ENCODE peak calls at places on chromosomes 13 and 19, in nine cellular contexts. M is mesenteric fat pad, X is NCI-H1048, E is NCI-H2081, F is brain microvascular endothelial cell, Z is NAMALWA, O is GM04503, A is KBM-7, W is suprapubic skin. D is an unnamed sample.

GRCh38 chr19:11242864-11243797 is 3.7 kb downstream of the ANGPTL8 start:
- DNase-seq in M (peak; percentile 98), X (peak; percentile 49), E (peak; percentile 74), F (peak; percentile 83), Z (peak; percentile 80), O (peak; percentile 7), A (peak; percentile 69), W (peak; percentile 94), D (peak; percentile 97)

GRCh38 chr13:113162783-113163685 is 4.6 kb downstream of the PROZ start:
- DNase-seq in M (no peak), X (no peak), E (no peak), F (no peak), Z (no peak), O (no peak), A (no peak), W (no peak), D (no peak)

GRCh38 chr19:1847684-1848398 is 442 bp downstream of the REXO1 start:
- DNase-seq in M (no peak), X (no peak), E (no peak), F (peak; percentile 56), Z (peak; percentile 53), O (no peak), A (no peak), W (no peak), D (no peak)

GRCh38 chr19:1282588-1283206 is 3.0 kb upstream of the EFNA2 start:
- DNase-seq in M (no peak), X (no peak), E (no peak), F (no peak), Z (peak; percentile 47), O (no peak), A (no peak), W (no peak), D (no peak)

GRCh38 chr13:83153833-83154232 is 728.4 kb downstream of the SLITRK1 start:
- DNase-seq in M (no peak), X (no peak), E (peak; percentile 47), F (no peak), Z (no peak), O (no peak), A (peak; percentile 46), W (no peak), D (no peak)

GRCh38 chr13:26718146-26718545 is 42.4 kb downstream of the GPR12 start:
- DNase-seq in M (peak; percentile 84), X (no peak), E (no peak), F (no peak), Z (no peak), O (no peak), A (no peak), W (no peak), D (no peak)

GRCh38 chr13:55627221-55627620 is 1513.5 kb upstream of the PRR20A start:
- DNase-seq in M (no peak), X (no peak), E (no peak), F (no peak), Z (no peak), O (no peak), A (no peak), W (no peak), D (no peak)

GRCh38 chr13:97256343-97256783 is 34.2 kb downstream of the MBNL2 start:
- DNase-seq in M (no peak), X (no peak), E (no peak), F (peak; percentile 91), Z (no peak), O (peak; percentile 78), A (no peak), W (no peak), D (no peak)

GRCh38 chr19:36771275-36772231 is 1.1 kb downstream of the ZNF850 start:
- DNase-seq in M (no peak), X (peak; percentile 26), E (peak; percentile 51), F (peak; percentile 97), Z (peak; percentile 32), O (no peak), A (peak; percentile 88), W (peak; percentile 70), D (peak; percentile 87)

GRCh38 chr13:76609643-76610042 is 276.6 kb downstream of the KCTD12 start:
- DNase-seq in M (no peak), X (no peak), E (no peak), F (peak; percentile 14), Z (no peak), O (no peak), A (no peak), W (no peak), D (no peak)

GRCh38 chr13:102038787-102039186 is 363.1 kb downstream of the FGF14 start:
- DNase-seq in M (no peak), X (no peak), E (no peak), F (no peak), Z (no peak), O (no peak), A (no peak), W (no peak), D (no peak)

GRCh38 chr13:66528903-66529576 is 701.1 kb downstream of the PCDH9 start:
- DNase-seq in M (no peak), X (no peak), E (no peak), F (no peak), Z (no peak), O (no peak), A (no peak), W (no peak), D (no peak)

GRCh38 chr13:32837307-32837972 is 178.8 kb upstream of the KL start:
- DNase-seq in M (no peak), X (no peak), E (peak; percentile 5), F (no peak), Z (no peak), O (no peak), A (no peak), W (no peak), D (no peak)

GRCh38 chr19:44943801-44944249 is 1.8 kb downstream of the APOC4 start:
- DNase-seq in M (no peak), X (no peak), E (no peak), F (no peak), Z (peak; percentile 71), O (no peak), A (peak; percentile 83), W (no peak), D (no peak)

GRCh38 chr13:71922191-71922590 is 55.2 kb upstream of the DACH1 start:
- DNase-seq in M (no peak), X (no peak), E (no peak), F (peak; percentile 10), Z (no peak), O (no peak), A (no peak), W (no peak), D (no peak)

GRCh38 chr19:16070366-16070990 is 5.8 kb upstream of the TPM4 start:
- DNase-seq in M (no peak), X (no peak), E (no peak), F (no peak), Z (no peak), O (no peak), A (peak; percentile 79), W (peak; percentile 89), D (peak; percentile 63)

GRCh38 chr13:78881746-78882145 is 222.8 kb upstream of the OBI1 start:
- DNase-seq in M (no peak), X (no peak), E (peak; percentile 80), F (no peak), Z (no peak), O (no peak), A (no peak), W (no peak), D (no peak)

GRCh38 chr13:25775986-25776385 is 275.8 kb downstream of the SHISA2 start:
- DNase-seq in M (no peak), X (no peak), E (no peak), F (no peak), Z (no peak), O (no peak), A (no peak), W (no peak), D (no peak)

GRCh38 chr19:10505583-10506229 is 2.5 kb upstream of the KEAP1 start:
- DNase-seq in M (no peak), X (peak; percentile 51), E (no peak), F (peak; percentile 56), Z (peak; percentile 90), O (no peak), A (peak; percentile 84), W (peak; percentile 83), D (peak; percentile 66)

D was measured in ovary.